ENCODE peak calls at places on chromosomes 6 and 20, in ten cellular contexts. I, G, S, K, P, X, N, J, L and U are unnamed samples.

GRCh38 chr6:45691426-45691825 is 313.7 kb upstream of the SUPT3H start:
- DNase-seq in J (no peak), P (no peak), K (no peak), L (no peak), I (no peak), N (no peak), S (no peak), G (no peak), X (no peak), U (no peak)

GRCh38 chr20:38426006-38426405 is 9.1 kb downstream of the SNHG17 start:
- DNase-seq in K (no peak), N (no peak), P (no peak), J (peak; percentile 82), L (no peak), G (no peak), X (no peak), I (peak; percentile 22), S (no peak), U (no peak)

GRCh38 chr6:142155895-142156757 is 9.1 kb downstream of the VTA1 start:
- DNase-seq in L (no peak), N (no peak), X (peak; percentile 46), G (peak; percentile 15), K (no peak), J (no peak), I (no peak), P (no peak), S (no peak), U (no peak)

GRCh38 chr20:62437430-62437829 is 10.1 kb upstream of the RBBP8NL start:
- DNase-seq in P (no peak), N (no peak), L (no peak), K (no peak), X (no peak), G (no peak), I (no peak), S (no peak), J (no peak), U (no peak)

GRCh38 chr6:139926711-139927110 is 552.3 kb upstream of the CITED2 start:
- DNase-seq in I (no peak), N (no peak), S (no peak), L (no peak), J (no peak), K (no peak), X (no peak), G (no peak), P (no peak), U (no peak)

GRCh38 chr6:156718647-156719394 is 58.4 kb upstream of the ARID1B start:
- DNase-seq in X (no peak), S (peak; percentile 92), P (no peak), I (peak; percentile 68), J (peak; percentile 89), G (no peak), L (peak; percentile 24), K (peak; percentile 62), N (no peak), U (no peak)

GRCh38 chr6:124870611-124871201 is 91.5 kb upstream of the RNF217 start:
- DNase-seq in S (no peak), P (no peak), X (peak; percentile 38), L (no peak), I (no peak), K (no peak), G (no peak), N (no peak), J (no peak), U (no peak)

GRCh38 chr6:34143884-34144580 is 1.9 kb downstream of the GRM4 start:
- DNase-seq in S (peak; percentile 75), N (no peak), G (peak; percentile 26), X (peak; percentile 81), L (no peak), K (no peak), J (no peak), I (no peak), P (peak; percentile 53), U (no peak)

GRCh38 chr6:144219056-144219685 is 66.0 kb upstream of the UTRN start:
- DNase-seq in I (no peak), L (no peak), N (no peak), P (no peak), K (no peak), G (peak; percentile 50), X (peak; percentile 51), J (no peak), S (no peak), U (no peak)

GRCh38 chr6:36350681-36351091 is 14.0 kb upstream of the BNIP5 start:
- DNase-seq in K (peak; percentile 62), G (no peak), S (peak; percentile 86), X (no peak), L (no peak), P (no peak), I (no peak), N (no peak), J (peak; percentile 76), U (peak; percentile 34)

GRCh38 chr6:146444195-146444594 is 99.4 kb upstream of the RAB32 start:
- DNase-seq in J (no peak), G (no peak), L (no peak), P (no peak), I (no peak), X (no peak), N (no peak), S (no peak), K (no peak), U (no peak)

GRCh38 chr6:124742971-124743370 is 219.3 kb upstream of the RNF217 start:
- DNase-seq in J (no peak), K (no peak), P (no peak), I (no peak), S (no peak), G (no peak), X (no peak), N (no peak), L (no peak), U (no peak)

GRCh38 chr6:42163941-42164340 is 9.2 kb upstream of the GUCA1A start:
- DNase-seq in K (no peak), G (no peak), I (no peak), J (no peak), L (no peak), X (no peak), S (no peak), N (no peak), P (no peak), U (no peak)

GRCh38 chr6:130749402-130749801 is 77.8 kb upstream of the SMLR1 start:
- DNase-seq in G (no peak), L (no peak), N (no peak), X (no peak), I (no peak), S (no peak), J (no peak), P (no peak), K (no peak), U (no peak)

GRCh38 chr6:12119085-12119588 is 107.0 kb downstream of the HIVEP1 start:
- DNase-seq in X (no peak), P (peak; percentile 12), K (no peak), N (no peak), I (no peak), G (peak; percentile 67), J (no peak), S (no peak), L (no peak), U (no peak)

GRCh38 chr6:52667572-52667971 is 3.3 kb upstream of the TMEM14A start:
- DNase-seq in L (no peak), P (no peak), I (no peak), G (no peak), X (no peak), J (no peak), S (no peak), N (no peak), K (no peak), U (no peak)

GRCh38 chr20:34473262-34473883 is 42.8 kb upstream of the DYNLRB1 start:
- DNase-seq in I (peak; percentile 37), N (peak; percentile 44), L (peak; percentile 38), G (peak; percentile 12), K (no peak), X (peak; percentile 70), S (no peak), J (peak; percentile 24), P (peak; percentile 30), U (peak; percentile 60)
- H3K36me3 ChIP-seq in I (no peaks in the 10 kb centered on the region), N (no peaks in the 10 kb centered on the region), L (peaks cover 33% of the 10 kb centered on the region), G (no peaks in the 10 kb centered on the region), K (peaks cover 25% of the 10 kb centered on the region), X (peaks cover 23% of the 10 kb centered on the region), S (peaks cover 8% of the 10 kb centered on the region), J (no peaks in the 10 kb centered on the region), P (peaks cover 17% of the 10 kb centered on the region), U (peaks cover 40% of the 10 kb centered on the region)

DNA sequence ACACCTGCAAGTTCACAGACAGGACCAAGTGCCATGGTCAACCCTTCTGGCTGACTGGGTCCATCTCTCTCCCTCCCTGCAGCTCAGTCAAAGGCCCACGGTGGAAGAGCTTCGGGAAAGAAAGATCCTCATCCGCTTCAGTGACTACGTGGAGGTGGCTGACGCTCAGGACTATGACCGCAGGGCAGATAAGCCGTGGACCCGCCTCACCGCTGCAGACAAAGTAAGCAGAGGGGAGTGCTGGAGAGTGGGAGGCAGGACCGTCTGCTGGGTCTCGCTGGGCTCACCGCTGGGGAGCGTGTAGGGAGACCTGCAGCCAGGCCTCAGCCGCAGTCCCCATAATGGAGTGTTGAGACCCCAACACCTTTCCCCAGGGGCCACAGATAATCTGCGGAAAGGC is 45.0 kb downstream of the TBC1D7 start:
- DNase-seq in G (no peak), N (no peak), J (no peak), K (no peak), X (no peak), L (no peak), P (no peak), S (no peak), I (no peak), U (no peak)
- H3K36me3 ChIP-seq in G (no peaks in the 10 kb centered on the region), N (peaks cover 2% of the 10 kb centered on the region), J (no peaks in the 10 kb centered on the region), K (peaks cover 31% of the 10 kb centered on the region), X (peaks cover 7% of the 10 kb centered on the region), L (peaks cover 71% of the 10 kb centered on the region), P (no peaks in the 10 kb centered on the region), S (no peaks in the 10 kb centered on the region), I (no peaks in the 10 kb centered on the region), U (no peaks in the 10 kb centered on the region)

DNA sequence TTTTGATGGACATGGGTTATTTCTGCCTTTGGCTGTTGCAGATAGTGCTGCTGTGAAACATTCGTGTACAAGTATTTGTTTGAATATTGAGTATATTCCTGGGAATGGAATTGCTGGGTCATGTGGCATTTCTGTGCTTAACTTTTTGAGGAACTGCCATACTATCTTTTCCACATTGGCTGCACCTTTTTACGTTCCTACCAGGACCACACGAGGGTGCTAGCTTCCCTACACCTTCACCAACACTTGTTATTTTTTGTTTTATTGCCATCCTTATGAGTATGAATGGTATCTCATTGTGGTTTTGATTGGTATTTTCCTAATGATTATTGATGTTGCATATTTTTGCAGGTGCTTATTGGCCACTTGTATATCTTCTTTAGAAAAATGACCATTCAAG is 47.8 kb upstream of the PLCG1 start:
- DNase-seq in S (no peak), J (no peak), I (no peak), L (no peak), X (no peak), N (no peak), K (no peak), P (no peak), G (no peak), U (no peak)
- H3K36me3 ChIP-seq in S (peaks cover 23% of the 10 kb centered on the region), J (no peaks in the 10 kb centered on the region), I (peaks cover 14% of the 10 kb centered on the region), L (peaks cover 83% of the 10 kb centered on the region), X (peaks cover 45% of the 10 kb centered on the region), N (no peaks in the 10 kb centered on the region), K (peaks cover 41% of the 10 kb centered on the region), P (peaks cover 14% of the 10 kb centered on the region), G (peaks cover 28% of the 10 kb centered on the region), U (peaks cover 7% of the 10 kb centered on the region)

DNA sequence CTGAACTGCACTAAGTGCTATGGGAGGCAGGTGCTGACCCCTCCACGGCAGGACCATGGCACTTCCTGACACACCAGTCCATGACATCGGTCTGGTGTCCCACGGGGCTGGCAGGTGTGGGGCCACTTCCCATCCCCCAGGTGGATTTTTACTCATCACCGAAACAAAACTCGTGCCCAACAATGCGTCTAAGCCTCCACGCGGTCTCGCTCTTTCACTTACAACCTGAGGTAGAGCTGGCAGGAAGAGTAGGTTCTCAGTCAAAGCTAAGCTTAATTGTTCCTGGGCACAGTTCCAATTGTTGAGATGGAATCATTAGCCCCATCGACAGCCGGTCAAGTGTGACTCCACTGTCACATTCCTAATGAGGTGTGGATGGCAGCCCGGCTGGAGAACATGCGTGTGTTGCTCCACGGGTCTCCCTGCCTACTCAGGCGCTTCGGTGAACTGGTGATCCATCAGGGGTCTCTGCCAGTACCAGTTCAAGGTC is 125.7 kb downstream of the SLC23A2 start:
- DNase-seq in L (no peak), J (peak; percentile 10), X (peak; percentile 8), K (no peak), I (no peak), G (no peak), N (no peak), S (peak; percentile 66), P (no peak), U (no peak)
- H3K36me3 ChIP-seq in L (peaks cover 42% of the 10 kb centered on the region), J (no peaks in the 10 kb centered on the region), X (no peaks in the 10 kb centered on the region), K (peaks cover 30% of the 10 kb centered on the region), I (peaks cover 3% of the 10 kb centered on the region), G (peaks cover 14% of the 10 kb centered on the region), N (no peaks in the 10 kb centered on the region), S (peaks cover 14% of the 10 kb centered on the region), P (peaks cover 26% of the 10 kb centered on the region), U (peaks cover 21% of the 10 kb centered on the region)